ENCODE peak calls at places on chromosome 18, in eight cellular contexts. One of them, this sample, is unnamed.

GRCh38 chr18:11689972-11690570 is 1.0 kb downstream of the GNAL start:
- DNase-seq in H1: no peak
- DNase-seq in transverse colon: no peak
- DNase-seq in sigmoid colon: no peak
- DNase-seq in suprapubic skin: no peak
- DNase-seq in stomach: no peak
- DNase-seq in SK-N-SH: no peak
- DNase-seq in HepG2: no peak
- DNase-seq in this sample: no peak

GRCh38 chr18:44098551-44099098 is 582.1 kb upstream of the SETBP1 start:
- DNase-seq in H1: peak
- DNase-seq in transverse colon: peak
- DNase-seq in sigmoid colon: no peak
- DNase-seq in suprapubic skin: no peak
- DNase-seq in stomach: no peak
- DNase-seq in SK-N-SH: no peak
- DNase-seq in HepG2: no peak
- DNase-seq in this sample: no peak

GRCh38 chr18:62944454-62944853 is 229.1 kb downstream of the PHLPP1 start:
- DNase-seq in H1: no peak
- DNase-seq in transverse colon: no peak
- DNase-seq in sigmoid colon: no peak
- DNase-seq in suprapubic skin: no peak
- DNase-seq in stomach: no peak
- DNase-seq in SK-N-SH: peak
- DNase-seq in HepG2: no peak
- DNase-seq in this sample: no peak

GRCh38 chr18:34741401-34741800 is 31.3 kb downstream of the DTNA start:
- DNase-seq in H1: no peak
- DNase-seq in transverse colon: no peak
- DNase-seq in sigmoid colon: no peak
- DNase-seq in suprapubic skin: no peak
- DNase-seq in stomach: no peak
- DNase-seq in SK-N-SH: no peak
- DNase-seq in HepG2: no peak
- DNase-seq in this sample: no peak

GRCh38 chr18:44939037-44939665 is 258.5 kb downstream of the SETBP1 start:
- DNase-seq in H1: no peak
- DNase-seq in transverse colon: peak
- DNase-seq in sigmoid colon: no peak
- DNase-seq in suprapubic skin: no peak
- DNase-seq in stomach: no peak
- DNase-seq in SK-N-SH: no peak
- DNase-seq in HepG2: no peak
- DNase-seq in this sample: no peak

GRCh38 chr18:58231930-58232329 is 187.9 kb downstream of the NEDD4L start:
- DNase-seq in H1: no peak
- DNase-seq in transverse colon: peak
- DNase-seq in sigmoid colon: no peak
- DNase-seq in suprapubic skin: no peak
- DNase-seq in stomach: peak
- DNase-seq in SK-N-SH: no peak
- DNase-seq in HepG2: peak
- DNase-seq in this sample: peak

GRCh38 chr18:63818212-63818611 is 43.0 kb downstream of the SERPINB7 start:
- DNase-seq in H1: no peak
- DNase-seq in transverse colon: no peak
- DNase-seq in sigmoid colon: no peak
- DNase-seq in suprapubic skin: no peak
- DNase-seq in stomach: no peak
- DNase-seq in SK-N-SH: no peak
- DNase-seq in HepG2: no peak
- DNase-seq in this sample: peak

GRCh38 chr18:32381761-32382160 is 88.9 kb downstream of the GAREM1 start:
- DNase-seq in H1: no peak
- DNase-seq in transverse colon: no peak
- DNase-seq in sigmoid colon: no peak
- DNase-seq in suprapubic skin: no peak
- DNase-seq in stomach: no peak
- DNase-seq in SK-N-SH: no peak
- DNase-seq in HepG2: no peak
- DNase-seq in this sample: no peak

GRCh38 chr18:56516769-56517168 is 121.6 kb downstream of the TXNL1 start:
- DNase-seq in H1: no peak
- DNase-seq in transverse colon: no peak
- DNase-seq in sigmoid colon: no peak
- DNase-seq in suprapubic skin: no peak
- DNase-seq in stomach: no peak
- DNase-seq in SK-N-SH: no peak
- DNase-seq in HepG2: no peak
- DNase-seq in this sample: no peak

GRCh38 chr18:76588591-76589303 is 93.7 kb upstream of the ZNF516 start:
- DNase-seq in H1: peak
- DNase-seq in transverse colon: no peak
- DNase-seq in sigmoid colon: no peak
- DNase-seq in suprapubic skin: no peak
- DNase-seq in stomach: peak
- DNase-seq in SK-N-SH: no peak
- DNase-seq in HepG2: no peak
- DNase-seq in this sample: no peak

GRCh38 chr18:62981566-62981965 is 266.2 kb downstream of the PHLPP1 start:
- DNase-seq in H1: no peak
- DNase-seq in transverse colon: no peak
- DNase-seq in sigmoid colon: no peak
- DNase-seq in suprapubic skin: no peak
- DNase-seq in stomach: no peak
- DNase-seq in SK-N-SH: no peak
- DNase-seq in HepG2: no peak
- DNase-seq in this sample: no peak

GRCh38 chr18:26532367-26533340 is 15.7 kb downstream of the KCTD1 start:
- DNase-seq in H1: no peak
- DNase-seq in transverse colon: no peak
- DNase-seq in sigmoid colon: no peak
- DNase-seq in suprapubic skin: no peak
- DNase-seq in stomach: no peak
- DNase-seq in SK-N-SH: no peak
- DNase-seq in HepG2: no peak
- DNase-seq in this sample: no peak
- TF ChIP-seq EP300 in H1: no peak
- TF ChIP-seq EP300 in transverse colon: no peak
- TF ChIP-seq EP300 in sigmoid colon: no peak
- TF ChIP-seq EP300 in suprapubic skin: no peak
- TF ChIP-seq EP300 in stomach: no peak
- TF ChIP-seq EP300 in SK-N-SH: no peak
- TF ChIP-seq EP300 in HepG2: no peak
- TF ChIP-seq EP300 in this sample: no peak

DNA sequence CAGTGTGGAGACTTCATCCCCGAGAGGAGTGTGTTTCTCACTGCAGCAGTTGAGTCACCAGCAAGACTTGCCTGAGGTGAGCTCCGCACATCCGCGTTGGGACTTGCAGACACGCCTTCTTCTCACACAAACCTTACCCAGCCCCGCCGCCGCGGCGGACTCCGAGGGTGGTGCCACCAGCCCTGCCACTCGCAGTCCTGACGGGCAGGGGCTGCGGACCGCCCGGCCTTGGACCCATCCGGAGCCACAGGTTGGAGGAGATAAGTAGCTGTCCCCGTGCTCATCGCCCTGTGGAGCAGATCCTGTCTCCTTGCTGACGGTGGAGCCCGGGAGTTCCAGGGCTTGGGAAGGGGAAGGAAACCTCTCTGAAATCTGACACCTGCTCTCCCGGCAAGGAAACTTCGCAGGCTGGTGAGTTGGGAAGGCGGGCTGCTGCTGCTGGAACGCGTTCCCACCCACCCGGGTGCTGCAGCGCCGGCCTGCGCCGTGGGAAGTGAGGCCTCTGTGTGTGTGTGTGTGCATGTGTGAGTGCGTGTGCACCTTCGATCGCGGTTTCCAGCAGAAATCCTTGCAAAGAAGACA is at the start of gene RAB27B:
- DNase-seq in H1: peak
- DNase-seq in transverse colon: peak
- DNase-seq in sigmoid colon: peak
- DNase-seq in suprapubic skin: peak
- DNase-seq in stomach: peak
- DNase-seq in SK-N-SH: peak
- DNase-seq in HepG2: peak
- DNase-seq in this sample: peak
- TF ChIP-seq POLR2AphosphoS5 in H1: no peak
- TF ChIP-seq POLR2AphosphoS5 in transverse colon: peak
- TF ChIP-seq POLR2AphosphoS5 in sigmoid colon: no peak
- TF ChIP-seq POLR2AphosphoS5 in suprapubic skin: no peak
- TF ChIP-seq POLR2AphosphoS5 in stomach: peak
- TF ChIP-seq POLR2AphosphoS5 in SK-N-SH: peak
- TF ChIP-seq POLR2AphosphoS5 in HepG2: no peak
- TF ChIP-seq POLR2AphosphoS5 in this sample: no peak

GRCh38 chr18:5738561-5738960 is 156.8 kb downstream of the TMEM200C start:
- DNase-seq in H1: no peak
- DNase-seq in transverse colon: no peak
- DNase-seq in sigmoid colon: no peak
- DNase-seq in suprapubic skin: no peak
- DNase-seq in stomach: no peak
- DNase-seq in SK-N-SH: no peak
- DNase-seq in HepG2: no peak
- DNase-seq in this sample: no peak
- TF ChIP-seq EP300 in H1: no peak
- TF ChIP-seq EP300 in transverse colon: no peak
- TF ChIP-seq EP300 in sigmoid colon: no peak
- TF ChIP-seq EP300 in suprapubic skin: no peak
- TF ChIP-seq EP300 in stomach: no peak
- TF ChIP-seq EP300 in SK-N-SH: no peak
- TF ChIP-seq EP300 in HepG2: no peak
- TF ChIP-seq EP300 in this sample: no peak

GRCh38 chr18:70288851-70289328 is at the start of gene SOCS6:
- DNase-seq in H1: peak
- DNase-seq in transverse colon: peak
- DNase-seq in sigmoid colon: peak
- DNase-seq in suprapubic skin: peak
- DNase-seq in stomach: peak
- DNase-seq in SK-N-SH: peak
- DNase-seq in HepG2: no peak
- DNase-seq in this sample: peak
- TF ChIP-seq POLR2AphosphoS5 in H1: no peak
- TF ChIP-seq POLR2AphosphoS5 in transverse colon: peak
- TF ChIP-seq POLR2AphosphoS5 in sigmoid colon: peak
- TF ChIP-seq POLR2AphosphoS5 in suprapubic skin: no peak
- TF ChIP-seq POLR2AphosphoS5 in stomach: peak
- TF ChIP-seq POLR2AphosphoS5 in SK-N-SH: peak
- TF ChIP-seq POLR2AphosphoS5 in HepG2: peak
- TF ChIP-seq POLR2AphosphoS5 in this sample: peak

GRCh38 chr18:69936191-69936558 is 11.5 kb downstream of the CD226 start:
- DNase-seq in H1: no peak
- DNase-seq in transverse colon: no peak
- DNase-seq in sigmoid colon: no peak
- DNase-seq in suprapubic skin: no peak
- DNase-seq in stomach: no peak
- DNase-seq in SK-N-SH: no peak
- DNase-seq in HepG2: no peak
- DNase-seq in this sample: no peak
- TF ChIP-seq EP300 in H1: no peak
- TF ChIP-seq EP300 in transverse colon: no peak
- TF ChIP-seq EP300 in sigmoid colon: no peak
- TF ChIP-seq EP300 in suprapubic skin: no peak
- TF ChIP-seq EP300 in stomach: no peak
- TF ChIP-seq EP300 in SK-N-SH: no peak
- TF ChIP-seq EP300 in HepG2: no peak
- TF ChIP-seq EP300 in this sample: no peak

GRCh38 chr18:10518595-10519273 is 7.1 kb upstream of the NAPG start:
- DNase-seq in H1: no peak
- DNase-seq in transverse colon: peak
- DNase-seq in sigmoid colon: peak
- DNase-seq in suprapubic skin: no peak
- DNase-seq in stomach: peak
- DNase-seq in SK-N-SH: peak
- DNase-seq in HepG2: peak
- DNase-seq in this sample: peak
- TF ChIP-seq POLR2AphosphoS5 in H1: no peak
- TF ChIP-seq POLR2AphosphoS5 in transverse colon: peak
- TF ChIP-seq POLR2AphosphoS5 in sigmoid colon: peak
- TF ChIP-seq POLR2AphosphoS5 in suprapubic skin: no peak
- TF ChIP-seq POLR2AphosphoS5 in stomach: no peak
- TF ChIP-seq POLR2AphosphoS5 in SK-N-SH: no peak
- TF ChIP-seq POLR2AphosphoS5 in HepG2: no peak
- TF ChIP-seq POLR2AphosphoS5 in this sample: no peak

DNA sequence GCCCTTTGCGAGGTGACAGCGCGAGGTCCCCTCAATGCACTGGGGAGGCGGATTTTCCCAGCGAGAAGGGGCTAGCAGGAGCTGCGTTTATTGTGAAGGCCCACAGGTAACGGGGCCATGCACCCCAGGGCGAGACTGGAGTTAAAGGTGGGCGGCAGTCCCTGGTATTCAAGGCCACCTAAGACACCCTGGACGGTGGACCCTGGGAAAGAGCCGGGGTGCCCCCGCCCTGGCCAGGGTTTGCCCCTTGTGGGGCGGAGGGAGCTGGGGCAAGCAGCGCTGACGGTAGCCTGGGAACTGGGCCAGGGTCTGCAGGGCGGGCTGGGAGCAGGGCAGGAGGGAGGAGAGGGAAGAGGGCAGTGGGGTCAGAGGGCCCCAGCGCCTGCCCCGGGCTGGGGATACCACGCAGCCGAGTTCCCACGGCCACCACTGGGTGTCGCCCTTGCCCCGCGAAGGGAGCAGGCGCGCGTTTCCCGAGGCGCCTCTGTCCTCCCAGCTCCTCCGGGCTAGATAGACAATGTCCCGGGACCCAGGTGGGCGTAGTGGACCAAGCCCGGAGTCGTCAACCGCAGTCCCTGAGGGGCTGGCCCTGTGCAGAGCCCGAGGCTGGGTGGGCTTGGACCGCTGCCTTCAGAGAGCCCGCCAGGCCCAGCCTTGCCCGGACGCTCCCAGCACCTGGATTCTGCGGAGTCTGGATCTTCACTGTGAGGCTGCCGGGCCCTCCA is 80.2 kb downstream of the SMAD4 start:
- DNase-seq in H1: peak
- DNase-seq in transverse colon: peak
- DNase-seq in sigmoid colon: peak
- DNase-seq in suprapubic skin: no peak
- DNase-seq in stomach: peak
- DNase-seq in SK-N-SH: peak
- DNase-seq in HepG2: peak
- DNase-seq in this sample: peak
- TF ChIP-seq EP300 in H1: no peak
- TF ChIP-seq EP300 in transverse colon: no peak
- TF ChIP-seq EP300 in sigmoid colon: no peak
- TF ChIP-seq EP300 in suprapubic skin: no peak
- TF ChIP-seq EP300 in stomach: no peak
- TF ChIP-seq EP300 in SK-N-SH: no peak
- TF ChIP-seq EP300 in HepG2: no peak
- TF ChIP-seq EP300 in this sample: no peak

This sample was measured in upper lobe of left lung.